ENCODE peak calls at places on chromosomes 3 and 15, in seven cellular contexts. X is activated CD8-positive, alpha-beta memory T cell treated with anti-CD3 and anti-CD28 coated beads, Interleukin-2, amount 50 U/mL, for 48 hours; T is DMS53; K is choroid plexus epithelial cell; N is HT1080; J is T47D; P is NCI-H446 treated with DMSO at 0.1 percent for 48 hours. D is an unnamed sample.

GRCh38 chr15:47429376-47429775 is 287.9 kb upstream of the SEMA6D start:
- DNase-seq in N (no peak), J (no peak), T (no peak), P (no peak), K (peak; percentile 39), X (no peak), D (no peak)

GRCh38 chr15:33451385-33451784 is 140.6 kb downstream of the RYR3 start:
- DNase-seq in N (no peak), T (no peak), P (no peak), K (no peak), X (no peak), J (no peak), D (no peak)

GRCh38 chr3:169082076-169082475 is 581.4 kb downstream of the MECOM start:
- DNase-seq in K (no peak), J (no peak), P (no peak), X (no peak), T (no peak), N (no peak), D (no peak)

GRCh38 chr15:50377867-50378751 is 23.1 kb upstream of the GABPB1 start:
- DNase-seq in X (no peak), P (no peak), K (peak; percentile 28), J (no peak), T (no peak), N (no peak), D (no peak)

GRCh38 chr3:134885877-134886621 is 91.0 kb downstream of the EPHB1 start:
- DNase-seq in P (no peak), T (no peak), X (no peak), N (peak; percentile 89), J (no peak), K (no peak), D (peak; percentile 38)

GRCh38 chr15:34789326-34789725 is 6.0 kb downstream of the ACTC1 start:
- DNase-seq in N (no peak), P (no peak), X (no peak), T (no peak), K (no peak), J (no peak), D (no peak)

GRCh38 chr3:139533781-139534443 is 5.6 kb downstream of the RBP1 start:
- DNase-seq in J (no peak), T (no peak), X (no peak), K (peak; percentile 84), P (no peak), N (peak; percentile 58), D (no peak)

GRCh38 chr3:38713121-38713520 is 63.6 kb upstream of the SCN5A start:
- DNase-seq in T (no peak), K (no peak), P (no peak), J (no peak), N (no peak), X (no peak), D (no peak)

GRCh38 chr3:8970971-8971589 is 7.8 kb upstream of the RAD18 start:
- DNase-seq in X (peak; percentile 86), N (peak; percentile 44), K (peak; percentile 80), J (peak; percentile 76), T (peak; percentile 37), P (no peak), D (peak; percentile 55)

GRCh38 chr3:194129581-194130133 is 6.3 kb upstream of the HES1 start:
- DNase-seq in P (no peak), X (no peak), J (no peak), K (peak; percentile 57), N (no peak), T (no peak), D (no peak)

GRCh38 chr3:46946416-46946815 is 30.1 kb downstream of the CCDC12 start:
- DNase-seq in X (no peak), P (no peak), N (no peak), K (no peak), T (no peak), J (no peak), D (no peak)

GRCh38 chr3:74630602-74631001 is 16.1 kb upstream of the CNTN3 start:
- DNase-seq in T (peak; percentile 7), K (peak; percentile 81), N (peak; percentile 60), P (no peak), J (peak; percentile 50), X (no peak), D (no peak)

GRCh38 chr3:56251343-56251945 is 216.8 kb downstream of the ERC2 start:
- DNase-seq in K (peak; percentile 75), T (peak; percentile 44), J (peak; percentile 68), P (no peak), X (no peak), N (peak; percentile 52), D (no peak)

GRCh38 chr3:46460051-46460450 is 4.7 kb downstream of the LTF start:
- DNase-seq in N (peak; percentile 61), K (no peak), X (no peak), T (no peak), P (no peak), J (no peak), D (no peak)

GRCh38 chr3:12935861-12936830 is 94.8 kb upstream of the RPL32 start:
- DNase-seq in T (no peak), J (no peak), X (no peak), K (no peak), N (no peak), P (no peak), D (no peak)

GRCh38 chr3:15052335-15053242 is 12.5 kb downstream of the MRPS25 start:
- DNase-seq in T (no peak), N (no peak), J (no peak), K (no peak), X (no peak), P (no peak), D (no peak)

GRCh38 chr3:55842204-55842603 is 355.1 kb upstream of the WNT5A start:
- DNase-seq in N (no peak), K (no peak), T (no peak), J (no peak), X (no peak), P (no peak), D (no peak)

GRCh38 chr3:54826255-54826691 is 101.6 kb downstream of the LRTM1 start:
- DNase-seq in T (no peak), J (no peak), N (no peak), X (no peak), P (no peak), K (no peak), D (no peak)